ENCODE peak calls at places on chromosomes 13 and 19, in eight cellular contexts. One of them, this sample, is unnamed.

GRCh38 chr19:39398297-39398864 is 7.2 kb downstream of the MED29 start:
- DNase-seq in lower leg skin: peak; percentile 97
- DNase-seq in IMR-90: peak; percentile 84
- DNase-seq in EL: peak; percentile 86
- DNase-seq in stimulated activated CD8-positive, alpha-beta memory T cell treated with anti-CD3 and anti-CD28 coated beads, Interleukin-12 subunit alpha, Interleukin-12 subunit beta, amount 100 ng/mL, for 4 hours: peak; percentile 43
- DNase-seq in DMS153: no peak
- DNase-seq in CD4-positive, alpha-beta T cell: peak; percentile 56
- DNase-seq in dermis blood vessel endothelial cell: no peak
- DNase-seq in this sample: peak; percentile 89

GRCh38 chr13:20102776-20103175 is 58.1 kb downstream of the GJA3 start:
- DNase-seq in DMS153: no peak
- DNase-seq in stimulated activated CD8-positive, alpha-beta memory T cell treated with anti-CD3 and anti-CD28 coated beads, Interleukin-12 subunit alpha, Interleukin-12 subunit beta, amount 100 ng/mL, for 4 hours: no peak
- DNase-seq in IMR-90: no peak
- DNase-seq in CD4-positive, alpha-beta T cell: no peak
- DNase-seq in EL: no peak
- DNase-seq in lower leg skin: no peak
- DNase-seq in dermis blood vessel endothelial cell: no peak
- DNase-seq in this sample: no peak

GRCh38 chr19:34808566-34808965 is 35.6 kb upstream of the ZNF599 start:
- DNase-seq in DMS153: no peak
- DNase-seq in lower leg skin: no peak
- DNase-seq in CD4-positive, alpha-beta T cell: no peak
- DNase-seq in IMR-90: peak; percentile 67
- DNase-seq in dermis blood vessel endothelial cell: peak; percentile 39
- DNase-seq in EL: peak; percentile 81
- DNase-seq in stimulated activated CD8-positive, alpha-beta memory T cell treated with anti-CD3 and anti-CD28 coated beads, Interleukin-12 subunit alpha, Interleukin-12 subunit beta, amount 100 ng/mL, for 4 hours: no peak
- DNase-seq in this sample: peak; percentile 38

GRCh38 chr13:43405457-43405856 is 381.3 kb downstream of the ENOX1 start:
- DNase-seq in lower leg skin: no peak
- DNase-seq in stimulated activated CD8-positive, alpha-beta memory T cell treated with anti-CD3 and anti-CD28 coated beads, Interleukin-12 subunit alpha, Interleukin-12 subunit beta, amount 100 ng/mL, for 4 hours: no peak
- DNase-seq in EL: peak; percentile 75
- DNase-seq in DMS153: no peak
- DNase-seq in CD4-positive, alpha-beta T cell: no peak
- DNase-seq in dermis blood vessel endothelial cell: no peak
- DNase-seq in IMR-90: peak; percentile 74
- DNase-seq in this sample: peak; percentile 65

GRCh38 chr13:113837554-113838355 is 26.1 kb downstream of the GAS6 start:
- DNase-seq in dermis blood vessel endothelial cell: peak; percentile 93
- DNase-seq in EL: peak; percentile 98
- DNase-seq in lower leg skin: peak; percentile 98
- DNase-seq in IMR-90: peak; percentile 98
- DNase-seq in CD4-positive, alpha-beta T cell: no peak
- DNase-seq in DMS153: peak; percentile 35
- DNase-seq in stimulated activated CD8-positive, alpha-beta memory T cell treated with anti-CD3 and anti-CD28 coated beads, Interleukin-12 subunit alpha, Interleukin-12 subunit beta, amount 100 ng/mL, for 4 hours: no peak
- DNase-seq in this sample: peak; percentile 99

GRCh38 chr19:52993342-52994178 is 20.2 kb upstream of the ERVV-1 start:
- DNase-seq in dermis blood vessel endothelial cell: peak; percentile 82
- DNase-seq in lower leg skin: peak; percentile 95
- DNase-seq in DMS153: no peak
- DNase-seq in CD4-positive, alpha-beta T cell: peak; percentile 66
- DNase-seq in stimulated activated CD8-positive, alpha-beta memory T cell treated with anti-CD3 and anti-CD28 coated beads, Interleukin-12 subunit alpha, Interleukin-12 subunit beta, amount 100 ng/mL, for 4 hours: peak; percentile 54
- DNase-seq in EL: peak; percentile 88
- DNase-seq in IMR-90: peak; percentile 66
- DNase-seq in this sample: peak; percentile 86

GRCh38 chr13:98309569-98310335 is 132.7 kb upstream of the RNF113B start:
- DNase-seq in CD4-positive, alpha-beta T cell: no peak
- DNase-seq in lower leg skin: no peak
- DNase-seq in IMR-90: no peak
- DNase-seq in stimulated activated CD8-positive, alpha-beta memory T cell treated with anti-CD3 and anti-CD28 coated beads, Interleukin-12 subunit alpha, Interleukin-12 subunit beta, amount 100 ng/mL, for 4 hours: no peak
- DNase-seq in DMS153: no peak
- DNase-seq in dermis blood vessel endothelial cell: no peak
- DNase-seq in EL: no peak
- DNase-seq in this sample: no peak

GRCh38 chr13:91355099-91355825 is 7.8 kb downstream of the MIR17HG start:
- DNase-seq in CD4-positive, alpha-beta T cell: no peak
- DNase-seq in lower leg skin: no peak
- DNase-seq in IMR-90: no peak
- DNase-seq in EL: no peak
- DNase-seq in DMS153: no peak
- DNase-seq in stimulated activated CD8-positive, alpha-beta memory T cell treated with anti-CD3 and anti-CD28 coated beads, Interleukin-12 subunit alpha, Interleukin-12 subunit beta, amount 100 ng/mL, for 4 hours: no peak
- DNase-seq in dermis blood vessel endothelial cell: no peak
- DNase-seq in this sample: no peak

GRCh38 chr13:95099541-95099940 is 201.7 kb downstream of the ABCC4 start:
- DNase-seq in IMR-90: peak; percentile 28
- DNase-seq in stimulated activated CD8-positive, alpha-beta memory T cell treated with anti-CD3 and anti-CD28 coated beads, Interleukin-12 subunit alpha, Interleukin-12 subunit beta, amount 100 ng/mL, for 4 hours: no peak
- DNase-seq in CD4-positive, alpha-beta T cell: no peak
- DNase-seq in lower leg skin: no peak
- DNase-seq in EL: peak; percentile 45
- DNase-seq in DMS153: no peak
- DNase-seq in dermis blood vessel endothelial cell: peak; percentile 76
- DNase-seq in this sample: no peak

GRCh38 chr19:47351545-47351944 is 2.4 kb downstream of the DHX34 start:
- DNase-seq in EL: peak; percentile 32
- DNase-seq in CD4-positive, alpha-beta T cell: no peak
- DNase-seq in stimulated activated CD8-positive, alpha-beta memory T cell treated with anti-CD3 and anti-CD28 coated beads, Interleukin-12 subunit alpha, Interleukin-12 subunit beta, amount 100 ng/mL, for 4 hours: no peak
- DNase-seq in DMS153: no peak
- DNase-seq in lower leg skin: no peak
- DNase-seq in dermis blood vessel endothelial cell: peak; percentile 68
- DNase-seq in IMR-90: peak; percentile 27
- DNase-seq in this sample: peak; percentile 24

GRCh38 chr19:56211718-56212117 is 9.6 kb downstream of the ZSCAN5C start:
- DNase-seq in EL: no peak
- DNase-seq in IMR-90: no peak
- DNase-seq in DMS153: no peak
- DNase-seq in stimulated activated CD8-positive, alpha-beta memory T cell treated with anti-CD3 and anti-CD28 coated beads, Interleukin-12 subunit alpha, Interleukin-12 subunit beta, amount 100 ng/mL, for 4 hours: no peak
- DNase-seq in dermis blood vessel endothelial cell: no peak
- DNase-seq in CD4-positive, alpha-beta T cell: no peak
- DNase-seq in lower leg skin: no peak
- DNase-seq in this sample: no peak

GRCh38 chr13:32125221-32125621 is 93.6 kb downstream of the FRY start:
- DNase-seq in DMS153: no peak
- DNase-seq in EL: peak; percentile 91
- DNase-seq in IMR-90: peak; percentile 26
- DNase-seq in dermis blood vessel endothelial cell: no peak
- DNase-seq in lower leg skin: no peak
- DNase-seq in stimulated activated CD8-positive, alpha-beta memory T cell treated with anti-CD3 and anti-CD28 coated beads, Interleukin-12 subunit alpha, Interleukin-12 subunit beta, amount 100 ng/mL, for 4 hours: no peak
- DNase-seq in CD4-positive, alpha-beta T cell: no peak
- DNase-seq in this sample: peak; percentile 89

GRCh38 chr19:2887391-2887914 is 13.3 kb upstream of the ZNF57 start:
- DNase-seq in stimulated activated CD8-positive, alpha-beta memory T cell treated with anti-CD3 and anti-CD28 coated beads, Interleukin-12 subunit alpha, Interleukin-12 subunit beta, amount 100 ng/mL, for 4 hours: no peak
- DNase-seq in dermis blood vessel endothelial cell: peak; percentile 83
- DNase-seq in EL: peak; percentile 70
- DNase-seq in CD4-positive, alpha-beta T cell: no peak
- DNase-seq in DMS153: peak; percentile 57
- DNase-seq in lower leg skin: no peak
- DNase-seq in IMR-90: peak; percentile 61
- DNase-seq in this sample: peak; percentile 78

GRCh38 chr19:10748924-10749434 is 31.1 kb downstream of the DNM2 start:
- DNase-seq in EL: peak; percentile 23
- DNase-seq in lower leg skin: no peak
- DNase-seq in dermis blood vessel endothelial cell: peak; percentile 37
- DNase-seq in stimulated activated CD8-positive, alpha-beta memory T cell treated with anti-CD3 and anti-CD28 coated beads, Interleukin-12 subunit alpha, Interleukin-12 subunit beta, amount 100 ng/mL, for 4 hours: no peak
- DNase-seq in DMS153: peak; percentile 97
- DNase-seq in IMR-90: no peak
- DNase-seq in CD4-positive, alpha-beta T cell: no peak
- DNase-seq in this sample: peak; percentile 68

GRCh38 chr13:35014606-35015005 is 72.5 kb downstream of the NBEA start:
- DNase-seq in DMS153: no peak
- DNase-seq in CD4-positive, alpha-beta T cell: no peak
- DNase-seq in stimulated activated CD8-positive, alpha-beta memory T cell treated with anti-CD3 and anti-CD28 coated beads, Interleukin-12 subunit alpha, Interleukin-12 subunit beta, amount 100 ng/mL, for 4 hours: no peak
- DNase-seq in dermis blood vessel endothelial cell: no peak
- DNase-seq in EL: no peak
- DNase-seq in lower leg skin: no peak
- DNase-seq in IMR-90: no peak
- DNase-seq in this sample: no peak

GRCh38 chr19:2048104-2048958 is 2.7 kb downstream of the MKNK2 start:
- DNase-seq in CD4-positive, alpha-beta T cell: no peak
- DNase-seq in stimulated activated CD8-positive, alpha-beta memory T cell treated with anti-CD3 and anti-CD28 coated beads, Interleukin-12 subunit alpha, Interleukin-12 subunit beta, amount 100 ng/mL, for 4 hours: no peak
- DNase-seq in EL: no peak
- DNase-seq in dermis blood vessel endothelial cell: no peak
- DNase-seq in DMS153: no peak
- DNase-seq in IMR-90: no peak
- DNase-seq in lower leg skin: no peak
- DNase-seq in this sample: no peak

GRCh38 chr19:47779524-47780214 is 1.2 kb downstream of the SELENOW start:
- DNase-seq in stimulated activated CD8-positive, alpha-beta memory T cell treated with anti-CD3 and anti-CD28 coated beads, Interleukin-12 subunit alpha, Interleukin-12 subunit beta, amount 100 ng/mL, for 4 hours: no peak
- DNase-seq in EL: no peak
- DNase-seq in DMS153: no peak
- DNase-seq in dermis blood vessel endothelial cell: peak; percentile 29
- DNase-seq in CD4-positive, alpha-beta T cell: no peak
- DNase-seq in IMR-90: no peak
- DNase-seq in lower leg skin: peak; percentile 89
- DNase-seq in this sample: peak; percentile 22

GRCh38 chr13:48334534-48335127 is 31.1 kb downstream of the RB1 start:
- DNase-seq in CD4-positive, alpha-beta T cell: no peak
- DNase-seq in IMR-90: peak; percentile 45
- DNase-seq in lower leg skin: no peak
- DNase-seq in dermis blood vessel endothelial cell: peak; percentile 69
- DNase-seq in stimulated activated CD8-positive, alpha-beta memory T cell treated with anti-CD3 and anti-CD28 coated beads, Interleukin-12 subunit alpha, Interleukin-12 subunit beta, amount 100 ng/mL, for 4 hours: no peak
- DNase-seq in DMS153: peak; percentile 7
- DNase-seq in EL: peak; percentile 25
- DNase-seq in this sample: peak; percentile 61

GRCh38 chr19:52086481-52086880 is 9.1 kb downstream of the ZNF841 start:
- DNase-seq in EL: peak; percentile 15
- DNase-seq in lower leg skin: no peak
- DNase-seq in dermis blood vessel endothelial cell: no peak
- DNase-seq in CD4-positive, alpha-beta T cell: no peak
- DNase-seq in DMS153: no peak
- DNase-seq in IMR-90: peak; percentile 30
- DNase-seq in stimulated activated CD8-positive, alpha-beta memory T cell treated with anti-CD3 and anti-CD28 coated beads, Interleukin-12 subunit alpha, Interleukin-12 subunit beta, amount 100 ng/mL, for 4 hours: no peak
- DNase-seq in this sample: peak; percentile 63

GRCh38 chr13:50277127-50277526 is 261.9 kb downstream of the KCNRG start:
- DNase-seq in CD4-positive, alpha-beta T cell: no peak
- DNase-seq in EL: no peak
- DNase-seq in DMS153: no peak
- DNase-seq in IMR-90: no peak
- DNase-seq in stimulated activated CD8-positive, alpha-beta memory T cell treated with anti-CD3 and anti-CD28 coated beads, Interleukin-12 subunit alpha, Interleukin-12 subunit beta, amount 100 ng/mL, for 4 hours: no peak
- DNase-seq in dermis blood vessel endothelial cell: no peak
- DNase-seq in lower leg skin: no peak
- DNase-seq in this sample: no peak

GRCh38 chr13:44465318-44465717 is 91.7 kb downstream of the SERP2 start:
- DNase-seq in stimulated activated CD8-positive, alpha-beta memory T cell treated with anti-CD3 and anti-CD28 coated beads, Interleukin-12 subunit alpha, Interleukin-12 subunit beta, amount 100 ng/mL, for 4 hours: no peak
- DNase-seq in dermis blood vessel endothelial cell: no peak
- DNase-seq in DMS153: no peak
- DNase-seq in lower leg skin: no peak
- DNase-seq in CD4-positive, alpha-beta T cell: no peak
- DNase-seq in IMR-90: peak; percentile 55
- DNase-seq in EL: no peak
- DNase-seq in this sample: no peak

GRCh38 chr19:18896421-18896841 is 473 bp upstream of the CERS1 start:
- DNase-seq in stimulated activated CD8-positive, alpha-beta memory T cell treated with anti-CD3 and anti-CD28 coated beads, Interleukin-12 subunit alpha, Interleukin-12 subunit beta, amount 100 ng/mL, for 4 hours: no peak
- DNase-seq in IMR-90: no peak
- DNase-seq in DMS153: no peak
- DNase-seq in EL: peak; percentile 21
- DNase-seq in lower leg skin: no peak
- DNase-seq in dermis blood vessel endothelial cell: peak; percentile 37
- DNase-seq in CD4-positive, alpha-beta T cell: no peak
- DNase-seq in this sample: no peak

GRCh38 chr13:60398949-60399589 is 2.0 kb downstream of the TDRD3 start:
- DNase-seq in stimulated activated CD8-positive, alpha-beta memory T cell treated with anti-CD3 and anti-CD28 coated beads, Interleukin-12 subunit alpha, Interleukin-12 subunit beta, amount 100 ng/mL, for 4 hours: no peak
- DNase-seq in lower leg skin: no peak
- DNase-seq in CD4-positive, alpha-beta T cell: no peak
- DNase-seq in dermis blood vessel endothelial cell: peak; percentile 23
- DNase-seq in IMR-90: peak; percentile 43
- DNase-seq in EL: peak; percentile 1
- DNase-seq in DMS153: no peak
- DNase-seq in this sample: peak; percentile 19

GRCh38 chr13:43567608-43568007 is 219.2 kb downstream of the ENOX1 start:
- DNase-seq in EL: peak; percentile 69
- DNase-seq in IMR-90: peak; percentile 64
- DNase-seq in CD4-positive, alpha-beta T cell: no peak
- DNase-seq in lower leg skin: no peak
- DNase-seq in dermis blood vessel endothelial cell: no peak
- DNase-seq in stimulated activated CD8-positive, alpha-beta memory T cell treated with anti-CD3 and anti-CD28 coated beads, Interleukin-12 subunit alpha, Interleukin-12 subunit beta, amount 100 ng/mL, for 4 hours: no peak
- DNase-seq in DMS153: no peak
- DNase-seq in this sample: peak; percentile 90

GRCh38 chr19:1396019-1396767 is 5.1 kb downstream of the GAMT start:
- DNase-seq in CD4-positive, alpha-beta T cell: no peak
- DNase-seq in stimulated activated CD8-positive, alpha-beta memory T cell treated with anti-CD3 and anti-CD28 coated beads, Interleukin-12 subunit alpha, Interleukin-12 subunit beta, amount 100 ng/mL, for 4 hours: no peak
- DNase-seq in DMS153: no peak
- DNase-seq in IMR-90: no peak
- DNase-seq in EL: no peak
- DNase-seq in dermis blood vessel endothelial cell: no peak
- DNase-seq in lower leg skin: no peak
- DNase-seq in this sample: no peak

GRCh38 chr19:38650180-38650775 is 2.8 kb downstream of the ACTN4 start:
- DNase-seq in EL: peak; percentile 37
- DNase-seq in IMR-90: no peak
- DNase-seq in CD4-positive, alpha-beta T cell: no peak
- DNase-seq in lower leg skin: no peak
- DNase-seq in dermis blood vessel endothelial cell: peak; percentile 36
- DNase-seq in DMS153: no peak
- DNase-seq in stimulated activated CD8-positive, alpha-beta memory T cell treated with anti-CD3 and anti-CD28 coated beads, Interleukin-12 subunit alpha, Interleukin-12 subunit beta, amount 100 ng/mL, for 4 hours: no peak
- DNase-seq in this sample: no peak

GRCh38 chr13:73059460-73060250 is 850 bp downstream of the KLF5 start:
- DNase-seq in EL: peak; percentile 41
- DNase-seq in dermis blood vessel endothelial cell: peak; percentile 54
- DNase-seq in DMS153: no peak
- DNase-seq in CD4-positive, alpha-beta T cell: peak; percentile 41
- DNase-seq in lower leg skin: peak; percentile 90
- DNase-seq in stimulated activated CD8-positive, alpha-beta memory T cell treated with anti-CD3 and anti-CD28 coated beads, Interleukin-12 subunit alpha, Interleukin-12 subunit beta, amount 100 ng/mL, for 4 hours: peak; percentile 17
- DNase-seq in IMR-90: peak; percentile 10
- DNase-seq in this sample: no peak

GRCh38 chr13:24264976-24265375 is 44.4 kb upstream of the C1QTNF9 start:
- DNase-seq in lower leg skin: peak; percentile 86
- DNase-seq in IMR-90: no peak
- DNase-seq in EL: no peak
- DNase-seq in CD4-positive, alpha-beta T cell: peak; percentile 78
- DNase-seq in DMS153: no peak
- DNase-seq in dermis blood vessel endothelial cell: no peak
- DNase-seq in stimulated activated CD8-positive, alpha-beta memory T cell treated with anti-CD3 and anti-CD28 coated beads, Interleukin-12 subunit alpha, Interleukin-12 subunit beta, amount 100 ng/mL, for 4 hours: peak; percentile 67
- DNase-seq in this sample: no peak

GRCh38 chr13:60654405-60654804 is 257.4 kb downstream of the TDRD3 start:
- DNase-seq in EL: peak; percentile 2
- DNase-seq in lower leg skin: no peak
- DNase-seq in stimulated activated CD8-positive, alpha-beta memory T cell treated with anti-CD3 and anti-CD28 coated beads, Interleukin-12 subunit alpha, Interleukin-12 subunit beta, amount 100 ng/mL, for 4 hours: no peak
- DNase-seq in DMS153: no peak
- DNase-seq in IMR-90: no peak
- DNase-seq in CD4-positive, alpha-beta T cell: no peak
- DNase-seq in dermis blood vessel endothelial cell: peak; percentile 62
- DNase-seq in this sample: peak; percentile 1

GRCh38 chr13:50170447-50171037 is 155.3 kb downstream of the KCNRG start:
- DNase-seq in CD4-positive, alpha-beta T cell: no peak
- DNase-seq in lower leg skin: no peak
- DNase-seq in stimulated activated CD8-positive, alpha-beta memory T cell treated with anti-CD3 and anti-CD28 coated beads, Interleukin-12 subunit alpha, Interleukin-12 subunit beta, amount 100 ng/mL, for 4 hours: no peak
- DNase-seq in DMS153: no peak
- DNase-seq in EL: peak; percentile 15
- DNase-seq in IMR-90: peak; percentile 21
- DNase-seq in dermis blood vessel endothelial cell: peak; percentile 51
- DNase-seq in this sample: peak; percentile 41

GRCh38 chr13:51241720-51242119 is 19.5 kb downstream of the FAM124A start:
- DNase-seq in dermis blood vessel endothelial cell: no peak
- DNase-seq in lower leg skin: no peak
- DNase-seq in IMR-90: no peak
- DNase-seq in CD4-positive, alpha-beta T cell: no peak
- DNase-seq in stimulated activated CD8-positive, alpha-beta memory T cell treated with anti-CD3 and anti-CD28 coated beads, Interleukin-12 subunit alpha, Interleukin-12 subunit beta, amount 100 ng/mL, for 4 hours: no peak
- DNase-seq in DMS153: no peak
- DNase-seq in EL: no peak
- DNase-seq in this sample: peak; percentile 92

GRCh38 chr13:30787747-30788535 is 52.6 kb downstream of the ALOX5AP start:
- DNase-seq in EL: no peak
- DNase-seq in IMR-90: peak; percentile 58
- DNase-seq in stimulated activated CD8-positive, alpha-beta memory T cell treated with anti-CD3 and anti-CD28 coated beads, Interleukin-12 subunit alpha, Interleukin-12 subunit beta, amount 100 ng/mL, for 4 hours: no peak
- DNase-seq in CD4-positive, alpha-beta T cell: no peak
- DNase-seq in lower leg skin: no peak
- DNase-seq in DMS153: no peak
- DNase-seq in dermis blood vessel endothelial cell: peak; percentile 26
- DNase-seq in this sample: no peak

GRCh38 chr13:31046711-31047279 is 114.3 kb downstream of the TEX26 start:
- DNase-seq in DMS153: peak; percentile 91
- DNase-seq in dermis blood vessel endothelial cell: no peak
- DNase-seq in lower leg skin: peak; percentile 86
- DNase-seq in EL: no peak
- DNase-seq in stimulated activated CD8-positive, alpha-beta memory T cell treated with anti-CD3 and anti-CD28 coated beads, Interleukin-12 subunit alpha, Interleukin-12 subunit beta, amount 100 ng/mL, for 4 hours: no peak
- DNase-seq in IMR-90: peak; percentile 68
- DNase-seq in CD4-positive, alpha-beta T cell: no peak
- DNase-seq in this sample: peak; percentile 82

GRCh38 chr13:64855506-64855905 is 2374.6 kb downstream of the PCDH9 start:
- DNase-seq in CD4-positive, alpha-beta T cell: no peak
- DNase-seq in IMR-90: peak; percentile 37
- DNase-seq in dermis blood vessel endothelial cell: peak; percentile 58
- DNase-seq in DMS153: no peak
- DNase-seq in EL: peak; percentile 45
- DNase-seq in stimulated activated CD8-positive, alpha-beta memory T cell treated with anti-CD3 and anti-CD28 coated beads, Interleukin-12 subunit alpha, Interleukin-12 subunit beta, amount 100 ng/mL, for 4 hours: no peak
- DNase-seq in lower leg skin: no peak
- DNase-seq in this sample: no peak